ENCODE peak calls at places on chromosomes 2 and 18, in seven cellular contexts. One of them, this sample, is unnamed.

GRCh38 chr2:112074506-112074905 is 19.4 kb downstream of the TMEM87B start:
- DNase-seq in fibroblast of lung: peak; percentile 57
- DNase-seq in AG08396: no peak
- DNase-seq in left ventricle myocardium inferior: no peak
- DNase-seq in stimulated activated CD4-positive, alpha-beta T cell treated with anti-CD3 and anti-CD28 coated beads, Interleukin-15, amount 100 ng/mL, for 1 hour: no peak
- DNase-seq in AG09309: no peak
- DNase-seq in activated CD4-positive, alpha-beta T cell treated with anti-CD3 and anti-CD28 coated beads, Interleukin-2, amount 50 U/mL, for 24 hours: no peak
- DNase-seq in this sample: no peak

GRCh38 chr2:104952976-104953375 is 84.9 kb upstream of the MRPS9 start:
- DNase-seq in fibroblast of lung: no peak
- DNase-seq in AG08396: no peak
- DNase-seq in left ventricle myocardium inferior: no peak
- DNase-seq in stimulated activated CD4-positive, alpha-beta T cell treated with anti-CD3 and anti-CD28 coated beads, Interleukin-15, amount 100 ng/mL, for 1 hour: no peak
- DNase-seq in AG09309: no peak
- DNase-seq in activated CD4-positive, alpha-beta T cell treated with anti-CD3 and anti-CD28 coated beads, Interleukin-2, amount 50 U/mL, for 24 hours: no peak
- DNase-seq in this sample: no peak

GRCh38 chr2:199471443-199472057 is 13.8 kb upstream of the SATB2 start:
- DNase-seq in fibroblast of lung: peak; percentile 57
- DNase-seq in AG08396: peak; percentile 89
- DNase-seq in left ventricle myocardium inferior: peak; percentile 39
- DNase-seq in stimulated activated CD4-positive, alpha-beta T cell treated with anti-CD3 and anti-CD28 coated beads, Interleukin-15, amount 100 ng/mL, for 1 hour: no peak
- DNase-seq in AG09309: no peak
- DNase-seq in activated CD4-positive, alpha-beta T cell treated with anti-CD3 and anti-CD28 coated beads, Interleukin-2, amount 50 U/mL, for 24 hours: no peak
- DNase-seq in this sample: no peak

GRCh38 chr18:7904529-7904928 is 337.4 kb downstream of the PTPRM start:
- DNase-seq in fibroblast of lung: peak; percentile 80
- DNase-seq in AG08396: peak; percentile 58
- DNase-seq in left ventricle myocardium inferior: no peak
- DNase-seq in stimulated activated CD4-positive, alpha-beta T cell treated with anti-CD3 and anti-CD28 coated beads, Interleukin-15, amount 100 ng/mL, for 1 hour: no peak
- DNase-seq in AG09309: peak; percentile 48
- DNase-seq in activated CD4-positive, alpha-beta T cell treated with anti-CD3 and anti-CD28 coated beads, Interleukin-2, amount 50 U/mL, for 24 hours: no peak
- DNase-seq in this sample: peak; percentile 78

GRCh38 chr2:172978053-172978383 is 97.6 kb upstream of the MAP3K20 start:
- DNase-seq in fibroblast of lung: no peak
- DNase-seq in AG08396: no peak
- DNase-seq in left ventricle myocardium inferior: no peak
- DNase-seq in stimulated activated CD4-positive, alpha-beta T cell treated with anti-CD3 and anti-CD28 coated beads, Interleukin-15, amount 100 ng/mL, for 1 hour: no peak
- DNase-seq in AG09309: no peak
- DNase-seq in activated CD4-positive, alpha-beta T cell treated with anti-CD3 and anti-CD28 coated beads, Interleukin-2, amount 50 U/mL, for 24 hours: no peak
- DNase-seq in this sample: no peak

GRCh38 chr2:42787788-42788477 is 4.5 kb downstream of the HAAO start:
- DNase-seq in fibroblast of lung: no peak
- DNase-seq in AG08396: no peak
- DNase-seq in left ventricle myocardium inferior: no peak
- DNase-seq in stimulated activated CD4-positive, alpha-beta T cell treated with anti-CD3 and anti-CD28 coated beads, Interleukin-15, amount 100 ng/mL, for 1 hour: no peak
- DNase-seq in AG09309: no peak
- DNase-seq in activated CD4-positive, alpha-beta T cell treated with anti-CD3 and anti-CD28 coated beads, Interleukin-2, amount 50 U/mL, for 24 hours: no peak
- DNase-seq in this sample: no peak

GRCh38 chr2:183996825-183997823 is 601.2 kb upstream of the ZNF804A start:
- DNase-seq in fibroblast of lung: peak; percentile 25
- DNase-seq in AG08396: no peak
- DNase-seq in left ventricle myocardium inferior: no peak
- DNase-seq in stimulated activated CD4-positive, alpha-beta T cell treated with anti-CD3 and anti-CD28 coated beads, Interleukin-15, amount 100 ng/mL, for 1 hour: no peak
- DNase-seq in AG09309: no peak
- DNase-seq in activated CD4-positive, alpha-beta T cell treated with anti-CD3 and anti-CD28 coated beads, Interleukin-2, amount 50 U/mL, for 24 hours: no peak
- DNase-seq in this sample: no peak

GRCh38 chr2:33034784-33035183 is 88.0 kb downstream of the LTBP1 start:
- DNase-seq in fibroblast of lung: peak; percentile 66
- DNase-seq in AG08396: peak; percentile 32
- DNase-seq in left ventricle myocardium inferior: no peak
- DNase-seq in stimulated activated CD4-positive, alpha-beta T cell treated with anti-CD3 and anti-CD28 coated beads, Interleukin-15, amount 100 ng/mL, for 1 hour: no peak
- DNase-seq in AG09309: no peak
- DNase-seq in activated CD4-positive, alpha-beta T cell treated with anti-CD3 and anti-CD28 coated beads, Interleukin-2, amount 50 U/mL, for 24 hours: no peak
- DNase-seq in this sample: no peak

GRCh38 chr18:4106407-4107033 is 348.6 kb downstream of the DLGAP1 start:
- DNase-seq in fibroblast of lung: peak; percentile 57
- DNase-seq in AG08396: peak; percentile 9
- DNase-seq in left ventricle myocardium inferior: peak; percentile 47
- DNase-seq in stimulated activated CD4-positive, alpha-beta T cell treated with anti-CD3 and anti-CD28 coated beads, Interleukin-15, amount 100 ng/mL, for 1 hour: peak; percentile 3
- DNase-seq in AG09309: peak; percentile 18
- DNase-seq in activated CD4-positive, alpha-beta T cell treated with anti-CD3 and anti-CD28 coated beads, Interleukin-2, amount 50 U/mL, for 24 hours: peak; percentile 16
- DNase-seq in this sample: peak; percentile 13

GRCh38 chr2:28681216-28681981 is 70.2 kb upstream of the PPP1CB start:
- DNase-seq in fibroblast of lung: peak; percentile 79
- DNase-seq in AG08396: no peak
- DNase-seq in left ventricle myocardium inferior: no peak
- DNase-seq in stimulated activated CD4-positive, alpha-beta T cell treated with anti-CD3 and anti-CD28 coated beads, Interleukin-15, amount 100 ng/mL, for 1 hour: peak; percentile 24
- DNase-seq in AG09309: no peak
- DNase-seq in activated CD4-positive, alpha-beta T cell treated with anti-CD3 and anti-CD28 coated beads, Interleukin-2, amount 50 U/mL, for 24 hours: peak; percentile 16
- DNase-seq in this sample: no peak

GRCh38 chr2:161161074-161161577 is 898 bp downstream of the TANK start:
- DNase-seq in fibroblast of lung: no peak
- DNase-seq in AG08396: no peak
- DNase-seq in left ventricle myocardium inferior: no peak
- DNase-seq in stimulated activated CD4-positive, alpha-beta T cell treated with anti-CD3 and anti-CD28 coated beads, Interleukin-15, amount 100 ng/mL, for 1 hour: no peak
- DNase-seq in AG09309: no peak
- DNase-seq in activated CD4-positive, alpha-beta T cell treated with anti-CD3 and anti-CD28 coated beads, Interleukin-2, amount 50 U/mL, for 24 hours: no peak
- DNase-seq in this sample: no peak

GRCh38 chr2:128319457-128319772 is 747 bp upstream of the HS6ST1 start:
- DNase-seq in fibroblast of lung: no peak
- DNase-seq in AG08396: no peak
- DNase-seq in left ventricle myocardium inferior: no peak
- DNase-seq in stimulated activated CD4-positive, alpha-beta T cell treated with anti-CD3 and anti-CD28 coated beads, Interleukin-15, amount 100 ng/mL, for 1 hour: no peak
- DNase-seq in AG09309: no peak
- DNase-seq in activated CD4-positive, alpha-beta T cell treated with anti-CD3 and anti-CD28 coated beads, Interleukin-2, amount 50 U/mL, for 24 hours: no peak
- DNase-seq in this sample: no peak

GRCh38 chr2:64606495-64607363 is 47.0 kb downstream of the SERTAD2 start:
- DNase-seq in fibroblast of lung: peak; percentile 36
- DNase-seq in AG08396: peak; percentile 87
- DNase-seq in left ventricle myocardium inferior: peak; percentile 88
- DNase-seq in stimulated activated CD4-positive, alpha-beta T cell treated with anti-CD3 and anti-CD28 coated beads, Interleukin-15, amount 100 ng/mL, for 1 hour: peak; percentile 61
- DNase-seq in AG09309: peak; percentile 18
- DNase-seq in activated CD4-positive, alpha-beta T cell treated with anti-CD3 and anti-CD28 coated beads, Interleukin-2, amount 50 U/mL, for 24 hours: peak; percentile 41
- DNase-seq in this sample: no peak

GRCh38 chr2:200171761-200172482 is 134.6 kb upstream of the SPATS2L start:
- DNase-seq in fibroblast of lung: peak; percentile 70
- DNase-seq in AG08396: no peak
- DNase-seq in left ventricle myocardium inferior: no peak
- DNase-seq in stimulated activated CD4-positive, alpha-beta T cell treated with anti-CD3 and anti-CD28 coated beads, Interleukin-15, amount 100 ng/mL, for 1 hour: no peak
- DNase-seq in AG09309: no peak
- DNase-seq in activated CD4-positive, alpha-beta T cell treated with anti-CD3 and anti-CD28 coated beads, Interleukin-2, amount 50 U/mL, for 24 hours: no peak
- DNase-seq in this sample: no peak

GRCh38 chr2:20648831-20649230 is 2.1 kb downstream of the HS1BP3 start:
- DNase-seq in fibroblast of lung: no peak
- DNase-seq in AG08396: no peak
- DNase-seq in left ventricle myocardium inferior: no peak
- DNase-seq in stimulated activated CD4-positive, alpha-beta T cell treated with anti-CD3 and anti-CD28 coated beads, Interleukin-15, amount 100 ng/mL, for 1 hour: no peak
- DNase-seq in AG09309: no peak
- DNase-seq in activated CD4-positive, alpha-beta T cell treated with anti-CD3 and anti-CD28 coated beads, Interleukin-2, amount 50 U/mL, for 24 hours: no peak
- DNase-seq in this sample: no peak

GRCh38 chr18:27860701-27861107 is 316.2 kb downstream of the CDH2 start:
- DNase-seq in fibroblast of lung: peak; percentile 82
- DNase-seq in AG08396: peak; percentile 7
- DNase-seq in left ventricle myocardium inferior: peak; percentile 19
- DNase-seq in stimulated activated CD4-positive, alpha-beta T cell treated with anti-CD3 and anti-CD28 coated beads, Interleukin-15, amount 100 ng/mL, for 1 hour: no peak
- DNase-seq in AG09309: no peak
- DNase-seq in activated CD4-positive, alpha-beta T cell treated with anti-CD3 and anti-CD28 coated beads, Interleukin-2, amount 50 U/mL, for 24 hours: no peak
- DNase-seq in this sample: no peak

GRCh38 chr2:608711-609110 is 68.5 kb downstream of the TMEM18 start:
- DNase-seq in fibroblast of lung: no peak
- DNase-seq in AG08396: no peak
- DNase-seq in left ventricle myocardium inferior: no peak
- DNase-seq in stimulated activated CD4-positive, alpha-beta T cell treated with anti-CD3 and anti-CD28 coated beads, Interleukin-15, amount 100 ng/mL, for 1 hour: no peak
- DNase-seq in AG09309: no peak
- DNase-seq in activated CD4-positive, alpha-beta T cell treated with anti-CD3 and anti-CD28 coated beads, Interleukin-2, amount 50 U/mL, for 24 hours: no peak
- DNase-seq in this sample: no peak

GRCh38 chr2:63790913-63791312 is 50.8 kb upstream of the UGP2 start:
- DNase-seq in fibroblast of lung: peak; percentile 93
- DNase-seq in AG08396: peak; percentile 76
- DNase-seq in left ventricle myocardium inferior: no peak
- DNase-seq in stimulated activated CD4-positive, alpha-beta T cell treated with anti-CD3 and anti-CD28 coated beads, Interleukin-15, amount 100 ng/mL, for 1 hour: no peak
- DNase-seq in AG09309: peak; percentile 41
- DNase-seq in activated CD4-positive, alpha-beta T cell treated with anti-CD3 and anti-CD28 coated beads, Interleukin-2, amount 50 U/mL, for 24 hours: no peak
- DNase-seq in this sample: peak; percentile 59

GRCh38 chr2:213216461-213216860 is 65.0 kb upstream of the IKZF2 start:
- DNase-seq in fibroblast of lung: peak; percentile 66
- DNase-seq in AG08396: no peak
- DNase-seq in left ventricle myocardium inferior: no peak
- DNase-seq in stimulated activated CD4-positive, alpha-beta T cell treated with anti-CD3 and anti-CD28 coated beads, Interleukin-15, amount 100 ng/mL, for 1 hour: no peak
- DNase-seq in AG09309: no peak
- DNase-seq in activated CD4-positive, alpha-beta T cell treated with anti-CD3 and anti-CD28 coated beads, Interleukin-2, amount 50 U/mL, for 24 hours: no peak
- DNase-seq in this sample: no peak

GRCh38 chr2:48946444-48947048 is 191.0 kb upstream of the LHCGR start:
- DNase-seq in fibroblast of lung: peak; percentile 39
- DNase-seq in AG08396: peak; percentile 63
- DNase-seq in left ventricle myocardium inferior: no peak
- DNase-seq in stimulated activated CD4-positive, alpha-beta T cell treated with anti-CD3 and anti-CD28 coated beads, Interleukin-15, amount 100 ng/mL, for 1 hour: no peak
- DNase-seq in AG09309: peak; percentile 2
- DNase-seq in activated CD4-positive, alpha-beta T cell treated with anti-CD3 and anti-CD28 coated beads, Interleukin-2, amount 50 U/mL, for 24 hours: no peak
- DNase-seq in this sample: peak; percentile 21